ENCODE peak calls at places on chromosomes 7 and 10, in ten cellular contexts. N, Y, R, Z, S, O, K, B, F and D are unnamed samples.

GRCh38 chr10:23521735-23522134 is 82.9 kb downstream of the OTUD1 start:
- DNase-seq in F (no peak), Y (no peak), O (no peak), R (no peak), Z (no peak), N (no peak), K (no peak), B (no peak), S (no peak), D (no peak)

GRCh38 chr10:99984635-99985034 is 25.1 kb downstream of the DNMBP start:
- DNase-seq in O (no peak), N (no peak), F (no peak), Y (no peak), K (no peak), B (no peak), R (no peak), S (no peak), Z (no peak), D (no peak)

GRCh38 chr7:116166167-116166566 is 44.2 kb upstream of the TES start:
- DNase-seq in Y (no peak), S (no peak), R (no peak), K (no peak), N (no peak), Z (no peak), O (no peak), B (no peak), F (no peak), D (no peak)

GRCh38 chr7:539731-540411 is 20.2 kb upstream of the PDGFA start:
- DNase-seq in O (no peak), R (no peak), N (no peak), Y (no peak), K (peak), S (no peak), Z (no peak), B (peak), F (no peak), D (no peak)

GRCh38 chr10:14859775-14860174 is 18.9 kb upstream of the SUV39H2 start:
- DNase-seq in K (no peak), S (no peak), Y (no peak), B (no peak), F (no peak), Z (no peak), N (no peak), R (no peak), O (no peak), D (no peak)

GRCh38 chr10:125159932-125160855 is at the start of gene CTBP2:
- DNase-seq in K (peak), B (peak), Z (no peak), N (peak), Y (peak), F (no peak), R (no peak), O (peak), S (no peak), D (no peak)

GRCh38 chr10:20105931-20106330 is 289.7 kb downstream of the PLXDC2 start:
- DNase-seq in O (no peak), K (no peak), B (no peak), Z (no peak), R (no peak), Y (no peak), F (no peak), N (no peak), S (no peak), D (no peak)

GRCh38 chr10:48275743-48276142 is 1.2 kb upstream of the FRMPD2 start:
- DNase-seq in Z (no peak), R (no peak), Y (no peak), N (no peak), S (no peak), O (no peak), B (no peak), K (no peak), F (no peak), D (no peak)

GRCh38 chr10:4763960-4764428 is 62.0 kb upstream of the AKR1E2 start:
- DNase-seq in N (no peak), B (no peak), Z (no peak), O (no peak), Y (no peak), R (peak), F (no peak), S (no peak), K (no peak), D (no peak)